ENCODE peak calls at places on chromosomes 13 and 19, in eight cellular contexts. A is adrenal gland, Y is stomach, P is heart left ventricle, R is RWPE1, F is thyroid gland, C is dorsolateral prefrontal cortex, T is vagina. S is an unnamed sample.

GRCh38 chr19:7471696-7472620 is 16.9 kb downstream of the PEX11G start:
- DNase-seq in P (no peak), T (no peak), R (no peak), C (no peak), Y (no peak), F (no peak), A (no peak), S (no peak)

GRCh38 chr13:95643814-95644598 is 500 bp downstream of the DZIP1 start:
- DNase-seq in R (peak), P (peak), A (no peak), Y (no peak), C (no peak), T (no peak), F (no peak), S (peak)

GRCh38 chr19:49506575-49507105 is 5.8 kb upstream of the FCGRT start:
- DNase-seq in P (peak), R (peak), Y (peak), T (no peak), A (peak), C (no peak), F (peak), S (no peak)

GRCh38 chr19:4557971-4558941 is 1.2 kb downstream of the SEMA6B start:
- DNase-seq in T (no peak), A (no peak), C (no peak), Y (peak), R (no peak), F (no peak), P (no peak), S (peak)

GRCh38 chr13:52851153-52851962 is 2.9 kb upstream of the PCDH8 start:
- DNase-seq in T (no peak), A (peak), R (peak), C (no peak), F (peak), Y (peak), P (peak), S (peak)

GRCh38 chr19:48487544-48487943 is 18.4 kb downstream of the CYTH2 start:
- DNase-seq in R (no peak), A (no peak), Y (no peak), T (no peak), C (no peak), P (no peak), F (no peak), S (no peak)

GRCh38 chr19:7654401-7654800 is 14.4 kb upstream of the RETN start:
- DNase-seq in T (no peak), A (no peak), Y (no peak), R (peak), P (no peak), F (no peak), C (no peak), S (no peak)

GRCh38 chr19:47839913-47840312 is 18.2 kb downstream of the CRX start:
- DNase-seq in C (no peak), R (no peak), Y (no peak), F (peak), A (no peak), T (no peak), P (no peak), S (no peak)

GRCh38 chr19:51542699-51543098 is 11.2 kb upstream of the SIGLEC6 start:
- DNase-seq in P (no peak), C (no peak), Y (no peak), F (no peak), T (no peak), A (no peak), R (no peak), S (no peak)

GRCh38 chr19:4566402-4567051 is 7.0 kb upstream of the SEMA6B start:
- DNase-seq in P (no peak), F (no peak), A (no peak), C (no peak), R (no peak), Y (no peak), T (no peak), S (peak)

GRCh38 chr13:109135018-109135417 is 505.6 kb downstream of the MYO16 start:
- DNase-seq in C (no peak), Y (no peak), T (no peak), R (no peak), P (no peak), A (no peak), F (no peak), S (no peak)

GRCh38 chr13:88294368-88294767 is 623.2 kb downstream of the SLITRK5 start:
- DNase-seq in A (no peak), F (no peak), Y (no peak), C (no peak), T (no peak), R (no peak), P (no peak), S (no peak)

GRCh38 chr13:113176292-113176691 is 17.8 kb downstream of the PROZ start:
- DNase-seq in R (no peak), T (no peak), Y (no peak), P (no peak), C (no peak), F (no peak), A (no peak), S (no peak)

GRCh38 chr13:113803409-113804016 is 44.5 kb downstream of the TMEM255B start:
- DNase-seq in R (no peak), C (no peak), Y (no peak), F (no peak), A (no peak), T (no peak), P (peak), S (no peak)

GRCh38 chr19:33226550-33227241 is 1.0 kb upstream of the SLC7A10 start:
- DNase-seq in C (no peak), Y (peak), T (no peak), R (no peak), P (no peak), A (no peak), F (peak), S (peak)

GRCh38 chr13:44147222-44147621 is 226.4 kb upstream of the SERP2 start:
- DNase-seq in Y (no peak), F (no peak), R (no peak), C (no peak), P (no peak), A (no peak), T (no peak), S (no peak)

GRCh38 chr13:25701304-25701703 is 329.5 kb downstream of the ATP8A2 start:
- DNase-seq in A (no peak), P (no peak), F (no peak), C (no peak), R (no peak), Y (no peak), T (no peak), S (no peak)

GRCh38 chr13:28100149-28101121 is at the start of gene FLT3:
- DNase-seq in F (peak), A (no peak), T (no peak), P (peak), R (peak), C (no peak), Y (peak), S (peak)

GRCh38 chr13:23707674-23708073 is 137.5 kb downstream of the TNFRSF19 start:
- DNase-seq in T (no peak), Y (no peak), C (no peak), R (no peak), F (no peak), P (no peak), A (no peak), S (no peak)

GRCh38 chr13:44271031-44271433 is 102.6 kb upstream of the SERP2 start:
- DNase-seq in R (peak), A (no peak), T (no peak), C (no peak), Y (no peak), P (no peak), F (no peak), S (no peak)

GRCh38 chr13:100674363-100674847 is at the start of gene TMTC4:
- DNase-seq in Y (no peak), T (no peak), C (no peak), P (no peak), F (no peak), A (no peak), R (no peak), S (no peak)

GRCh38 chr13:106382569-106382968 is 152.9 kb downstream of the EFNB2 start:
- DNase-seq in C (no peak), A (no peak), Y (no peak), R (no peak), T (no peak), P (no peak), F (no peak), S (no peak)

GRCh38 chr13:50225188-50226155 is 210.2 kb downstream of the KCNRG start:
- DNase-seq in F (no peak), A (peak), Y (no peak), C (no peak), R (no peak), T (no peak), P (no peak), S (no peak)

GRCh38 chr19:44371815-44372480 is 15.5 kb upstream of the ZNF112 start:
- DNase-seq in T (no peak), P (no peak), A (no peak), R (no peak), Y (no peak), C (no peak), F (no peak), S (no peak)

GRCh38 chr13:48818495-48818961 is 157.2 kb upstream of the FNDC3A start:
- DNase-seq in C (no peak), T (no peak), R (peak), F (no peak), A (peak), Y (no peak), P (no peak), S (no peak)

GRCh38 chr19:58586131-58586765 is 13.1 kb upstream of the MZF1 start:
- DNase-seq in T (no peak), R (no peak), A (peak), F (no peak), C (peak), P (no peak), Y (no peak), S (peak)

GRCh38 chr19:1094655-1094977 is 559 bp downstream of the POLR2E start:
- DNase-seq in C (no peak), Y (no peak), F (no peak), A (peak), P (no peak), R (no peak), T (no peak), S (no peak)

GRCh38 chr19:57267294-57267693 is 13.0 kb upstream of the ZNF460 start:
- DNase-seq in Y (no peak), P (no peak), T (no peak), C (no peak), F (no peak), R (no peak), A (no peak), S (no peak)

GRCh38 chr13:95404141-95404882 is 103.1 kb upstream of the ABCC4 start:
- DNase-seq in A (peak), T (no peak), C (peak), Y (peak), P (peak), F (peak), R (peak), S (peak)

GRCh38 chr13:93227280-93227905 is 786 bp downstream of the GPC6 start:
- DNase-seq in T (no peak), F (no peak), C (no peak), P (no peak), Y (no peak), A (no peak), R (no peak), S (peak)

GRCh38 chr13:35475960-35476943 is at the start of gene MAB21L1:
- DNase-seq in C (peak), A (no peak), Y (peak), T (no peak), R (no peak), P (peak), F (no peak), S (peak)

GRCh38 chr13:48504606-48505369 is 28.1 kb downstream of the RCBTB2 start:
- DNase-seq in F (no peak), A (no peak), P (no peak), T (no peak), R (no peak), C (no peak), Y (no peak), S (no peak)

GRCh38 chr19:41699231-41699967 is 9.0 kb upstream of the CEACAM5 start:
- DNase-seq in P (peak), R (peak), A (no peak), T (peak), C (no peak), Y (peak), F (no peak), S (no peak)

GRCh38 chr13:64314286-64314685 is 2898.6 kb upstream of the PCDH20 start:
- DNase-seq in C (no peak), Y (no peak), R (no peak), P (no peak), T (no peak), F (no peak), A (no peak), S (no peak)

GRCh38 chr19:40380199-40381037 is 9.6 kb downstream of the HIPK4 start:
- DNase-seq in Y (no peak), T (no peak), P (no peak), C (no peak), A (no peak), R (no peak), F (no peak), S (no peak)

GRCh38 chr19:2253106-2254051 is 2.8 kb downstream of the JSRP1 start:
- DNase-seq in Y (no peak), P (peak), F (no peak), R (no peak), T (no peak), C (no peak), A (no peak), S (peak)

GRCh38 chr13:80276371-80277289 is 64.3 kb downstream of the SPRY2 start:
- DNase-seq in C (no peak), Y (no peak), P (no peak), R (no peak), A (peak), F (peak), T (no peak), S (no peak)

DNA sequence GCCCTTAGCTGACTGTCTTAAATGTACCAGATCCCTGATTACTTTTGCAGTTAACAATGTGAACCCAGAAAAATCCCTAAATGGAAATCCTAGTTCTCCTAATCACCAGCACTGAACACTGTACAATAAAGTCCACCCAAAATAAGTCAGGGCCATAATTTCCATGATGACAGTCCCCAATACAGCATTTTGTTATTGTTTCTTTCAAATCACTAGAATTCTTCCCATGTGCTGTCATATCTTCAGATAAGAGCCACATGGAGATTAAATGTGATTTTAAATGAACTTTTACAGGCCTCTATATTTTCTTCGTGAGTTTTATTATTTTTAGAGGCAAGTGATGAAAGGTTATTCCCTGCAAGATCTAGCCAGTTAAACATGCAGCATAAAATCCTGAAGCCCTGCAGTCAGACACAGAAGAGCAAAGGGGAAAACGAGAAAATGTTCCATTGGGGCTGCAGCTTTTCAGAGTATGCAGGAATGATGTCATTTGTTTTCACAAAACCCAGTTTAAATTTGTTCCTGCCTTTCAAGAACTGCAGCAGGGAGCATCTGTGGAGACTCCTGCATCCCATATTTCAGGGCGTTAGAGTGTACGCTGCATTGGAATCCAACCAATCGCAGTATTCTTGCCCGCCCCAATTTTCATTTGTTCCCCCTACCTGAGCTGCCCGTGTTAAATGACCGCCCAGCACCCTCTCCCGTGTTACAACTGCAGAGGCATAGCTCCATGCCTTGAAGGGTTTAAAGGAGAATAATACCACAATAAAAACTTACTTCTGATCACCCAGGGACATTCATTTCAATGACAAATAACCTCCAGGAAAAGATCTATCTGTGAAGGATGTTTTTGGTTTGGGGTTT is 167.2 kb upstream of the KLF12 start:
- DNase-seq in F (no peak), C (no peak), P (no peak), A (no peak), R (no peak), T (no peak), Y (no peak), S (no peak)
- H3K27ac ChIP-seq in F (no peak), C (peak), P (peak), A (no peak), R (no peak), T (no peak), Y (peak), S (no peak)

GRCh38 chr13:110312669-110313031 is 5.6 kb downstream of the COL4A2 start:
- DNase-seq in C (no peak), R (no peak), Y (no peak), F (no peak), A (no peak), P (no peak), T (no peak), S (no peak)
- H3K27ac ChIP-seq in C (no peak), R (peak), Y (peak), F (peak), A (no peak), P (no peak), T (peak), S (no peak)

DNA sequence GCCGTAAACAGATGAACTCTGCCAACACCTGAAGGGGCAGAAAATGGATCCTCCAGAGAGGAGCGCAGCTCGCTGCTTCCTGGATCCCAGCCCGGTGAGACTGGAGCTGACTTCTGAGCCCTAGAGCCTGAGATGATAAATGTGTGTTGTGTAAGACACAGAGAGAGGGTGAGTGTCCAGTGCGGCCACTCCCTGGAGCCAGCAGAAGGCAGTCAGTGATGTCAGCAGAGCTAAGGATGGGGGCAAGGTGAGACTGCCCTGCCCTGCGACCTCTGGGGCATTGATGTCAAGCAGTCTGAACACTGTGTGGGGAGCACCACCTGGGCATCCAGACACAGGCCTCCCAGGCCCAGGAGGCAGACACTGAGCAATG is 9.7 kb upstream of the SLC35E1 start:
- DNase-seq in R (no peak), T (no peak), C (no peak), P (no peak), A (peak), Y (no peak), F (no peak), S (no peak)
- H3K27ac ChIP-seq in R (peak), T (no peak), C (no peak), P (peak), A (peak), Y (peak), F (no peak), S (peak)

GRCh38 chr13:97120976-97121375 is 101.2 kb upstream of the MBNL2 start:
- DNase-seq in A (no peak), P (no peak), R (no peak), T (no peak), F (no peak), C (no peak), Y (no peak), S (no peak)

GRCh38 chr13:97116754-97117153 is 105.4 kb upstream of the MBNL2 start:
- DNase-seq in R (peak), P (no peak), C (no peak), T (no peak), F (peak), A (peak), Y (no peak), S (no peak)

GRCh38 chr13:97114696-97115095 is 107.4 kb upstream of the MBNL2 start:
- DNase-seq in T (no peak), F (no peak), C (no peak), Y (no peak), A (no peak), P (no peak), R (no peak), S (no peak)

GRCh38 chr13:97119899-97120745 is 102.0 kb upstream of the MBNL2 start:
- DNase-seq in T (peak), Y (no peak), F (no peak), R (no peak), C (no peak), P (no peak), A (no peak), S (no peak)

GRCh38 chr13:97117388-97117910 is 104.7 kb upstream of the MBNL2 start:
- DNase-seq in T (no peak), R (no peak), P (no peak), F (no peak), A (no peak), C (no peak), Y (no peak), S (no peak)
- H3K27ac ChIP-seq in T (no peak), R (no peak), P (peak), F (no peak), A (no peak), C (no peak), Y (peak), S (peak)

GRCh38 chr13:33271759-33272158 is 13.8 kb downstream of the STARD13 start:
- DNase-seq in Y (no peak), T (no peak), A (no peak), R (no peak), C (no peak), P (no peak), F (no peak), S (no peak)

GRCh38 chr13:33276581-33276980 is 9.0 kb downstream of the STARD13 start:
- DNase-seq in A (no peak), F (no peak), R (no peak), Y (no peak), T (no peak), C (no peak), P (no peak), S (no peak)

GRCh38 chr13:33275916-33276315 is 9.6 kb downstream of the STARD13 start:
- DNase-seq in R (no peak), F (no peak), P (no peak), T (no peak), C (no peak), Y (no peak), A (no peak), S (no peak)

GRCh38 chr13:33272531-33273124 is 12.9 kb downstream of the STARD13 start:
- DNase-seq in F (no peak), A (no peak), P (no peak), T (no peak), R (peak), Y (peak), C (no peak), S (no peak)

GRCh38 chr13:33274264-33274663 is 11.3 kb downstream of the STARD13 start:
- DNase-seq in Y (no peak), R (no peak), T (no peak), A (no peak), C (no peak), P (no peak), F (no peak), S (no peak)
- H3K27ac ChIP-seq in Y (peak), R (no peak), T (no peak), A (no peak), C (no peak), P (no peak), F (no peak), S (no peak)

GRCh38 chr13:37074703-37075102 is 15.2 kb upstream of the SUPT20H start:
- DNase-seq in A (no peak), P (no peak), F (no peak), C (no peak), T (no peak), Y (no peak), R (peak), S (no peak)
- H3K27ac ChIP-seq in A (no peak), P (no peak), F (no peak), C (no peak), T (no peak), Y (no peak), R (no peak), S (no peak)

GRCh38 chr13:98976941-98977340 is 923 bp downstream of the DOCK9 start:
- DNase-seq in P (no peak), R (no peak), F (no peak), A (no peak), Y (no peak), T (no peak), C (no peak), S (no peak)
- H3K27ac ChIP-seq in P (peak), R (no peak), F (peak), A (no peak), Y (peak), T (peak), C (peak), S (peak)

GRCh38 chr19:12918253-12918652 is 840 bp downstream of the SYCE2 start:
- DNase-seq in A (no peak), F (no peak), P (no peak), T (no peak), Y (no peak), C (no peak), R (no peak), S (no peak)

GRCh38 chr19:12913871-12914690 is 5.0 kb downstream of the SYCE2 start:
- DNase-seq in A (no peak), P (no peak), F (peak), R (no peak), C (no peak), Y (no peak), T (no peak), S (no peak)

GRCh38 chr19:12907166-12907565 is 11.9 kb downstream of the SYCE2 start:
- DNase-seq in R (no peak), C (no peak), A (no peak), Y (peak), T (no peak), F (no peak), P (no peak), S (no peak)

GRCh38 chr19:12913011-12913561 is 6.0 kb downstream of the SYCE2 start:
- DNase-seq in C (peak), A (peak), T (no peak), Y (peak), P (peak), R (no peak), F (peak), S (peak)
- H3K27ac ChIP-seq in C (peak), A (no peak), T (peak), Y (peak), P (peak), R (no peak), F (peak), S (peak)

GRCh38 chr13:41764558-41764957 is 196.4 kb downstream of the VWA8 start:
- DNase-seq in F (no peak), P (no peak), R (no peak), C (no peak), T (no peak), Y (no peak), A (no peak), S (no peak)
- H3K27ac ChIP-seq in F (no peak), P (peak), R (no peak), C (no peak), T (no peak), Y (no peak), A (no peak), S (no peak)